ENCODE peak calls at places on chromosome 3, in four cellular contexts. One of them, this sample, is unnamed.

GRCh38 chr3:150447084-150447483 is 39.0 kb downstream of the TSC22D2 start:
- DNase-seq in endothelial cell: no peak
- DNase-seq in heart left ventricle: no peak
- DNase-seq in Panc1: no peak
- DNase-seq in this sample: no peak

GRCh38 chr3:101879102-101879501 is 29.8 kb downstream of the NFKBIZ start:
- DNase-seq in Panc1: no peak
- DNase-seq in heart left ventricle: no peak
- DNase-seq in endothelial cell: no peak
- DNase-seq in this sample: no peak

GRCh38 chr3:101925564-101925963 is 76.2 kb downstream of the NFKBIZ start:
- DNase-seq in heart left ventricle: no peak
- DNase-seq in Panc1: peak
- DNase-seq in endothelial cell: no peak
- DNase-seq in this sample: no peak

GRCh38 chr3:150309557-150309956 is 98.5 kb upstream of the TSC22D2 start:
- DNase-seq in endothelial cell: no peak
- DNase-seq in Panc1: no peak
- DNase-seq in heart left ventricle: no peak
- DNase-seq in this sample: peak

GRCh38 chr3:21920431-21920830 is 169.4 kb upstream of the ZNF385D start:
- DNase-seq in Panc1: no peak
- DNase-seq in heart left ventricle: no peak
- DNase-seq in endothelial cell: no peak
- DNase-seq in this sample: no peak

GRCh38 chr3:192851821-192852352 is 65.8 kb downstream of the MB21D2 start:
- DNase-seq in Panc1: peak
- DNase-seq in heart left ventricle: peak
- DNase-seq in endothelial cell: no peak
- DNase-seq in this sample: peak

GRCh38 chr3:48680811-48681540 is 4.7 kb downstream of the NCKIPSD start:
- DNase-seq in heart left ventricle: no peak
- DNase-seq in endothelial cell: no peak
- DNase-seq in Panc1: no peak
- DNase-seq in this sample: no peak

GRCh38 chr3:33855884-33856546 is 57.6 kb downstream of the PDCD6IP start:
- DNase-seq in Panc1: no peak
- DNase-seq in endothelial cell: no peak
- DNase-seq in heart left ventricle: no peak
- DNase-seq in this sample: no peak

GRCh38 chr3:33884204-33884561 is 85.8 kb downstream of the PDCD6IP start:
- DNase-seq in endothelial cell: no peak
- DNase-seq in heart left ventricle: peak
- DNase-seq in Panc1: no peak
- DNase-seq in this sample: no peak

GRCh38 chr3:195801251-195802183 is 10.2 kb downstream of the MUC4 start:
- DNase-seq in endothelial cell: no peak
- DNase-seq in Panc1: no peak
- DNase-seq in heart left ventricle: no peak
- DNase-seq in this sample: no peak